ENCODE peak calls at places on chromosomes 1 and 21, in six cellular contexts. K, G, L, J, E and B are unnamed samples.

GRCh38 chr1:225121095-225121494 is 191.6 kb downstream of the DNAH14 start:
- DNase-seq in L (no peak), J (no peak), G (no peak), E (no peak), K (no peak), B (no peak)

GRCh38 chr1:99662581-99663208 is 16.8 kb downstream of the PALMD start:
- DNase-seq in K (peak), G (peak), J (no peak), L (peak), E (peak), B (no peak)

GRCh38 chr21:38308785-38309119 is 52.0 kb downstream of the KCNJ15 start:
- DNase-seq in J (no peak), K (no peak), E (no peak), L (no peak), G (no peak), B (no peak)

GRCh38 chr1:93804412-93804811 is 74.6 kb downstream of the DNTTIP2 start:
- DNase-seq in K (peak), E (no peak), G (peak), L (no peak), J (no peak), B (no peak)

GRCh38 chr1:110673197-110673701 is 1.5 kb downstream of the KCNA3 start:
- DNase-seq in L (no peak), G (no peak), K (no peak), J (no peak), E (no peak), B (peak)

GRCh38 chr1:192810253-192810880 is 1.5 kb downstream of the RGS2 start:
- DNase-seq in L (no peak), J (peak), E (no peak), G (no peak), K (peak), B (no peak)

GRCh38 chr1:226364129-226364899 is 43.6 kb downstream of the PARP1 start:
- DNase-seq in L (no peak), J (no peak), G (no peak), E (no peak), K (no peak), B (no peak)

GRCh38 chr1:226717256-226717909 is 21.7 kb downstream of the ITPKB start:
- DNase-seq in E (no peak), J (peak), K (no peak), G (no peak), L (no peak), B (no peak)

GRCh38 chr21:42061195-42061865 is 9.8 kb upstream of the UMODL1 start:
- DNase-seq in E (no peak), L (no peak), G (no peak), K (no peak), J (peak), B (peak)

GRCh38 chr1:204084247-204084772 is 11.4 kb downstream of the SOX13 start:
- DNase-seq in K (no peak), J (no peak), L (no peak), G (no peak), E (no peak), B (no peak)

GRCh38 chr1:206784471-206784903 is 12.2 kb upstream of the IL10 start:
- DNase-seq in G (no peak), K (no peak), J (peak), L (no peak), E (no peak), B (peak)

GRCh38 chr1:29017975-29018712 is 103.8 kb downstream of the EPB41 start:
- DNase-seq in G (no peak), J (no peak), E (no peak), K (no peak), L (no peak), B (no peak)

GRCh38 chr1:100404816-100405215 is 52.5 kb downstream of the CDC14A start:
- DNase-seq in G (peak), J (no peak), E (no peak), L (no peak), K (no peak), B (no peak)